ENCODE peak calls at places on chromosomes 12 and 14, in five cellular contexts. Z, W, K, M and J are unnamed samples.
A peak's percentile ranks its signal among the peaks of the same experiment; 100 is the strongest.

GRCh38 chr12:7716391-7716790 is 5.2 kb downstream of the DPPA3 start:
- DNase-seq in Z (peak; percentile 2), W (peak; percentile 5), K (peak; percentile 59), M (no peak), J (no peak)

GRCh38 chr12:402127-402456 is 648 bp downstream of the CCDC77 start:
- DNase-seq in Z (no peak), W (peak; percentile 74), K (peak; percentile 59), M (peak; percentile 48), J (peak; percentile 69)

GRCh38 chr14:68191567-68192321 is 372.2 kb downstream of the RAD51B start:
- DNase-seq in Z (no peak), W (no peak), K (peak; percentile 14), M (peak; percentile 89), J (no peak)

GRCh38 chr12:124765571-124766489 is 97.8 kb downstream of the SCARB1 start:
- DNase-seq in Z (no peak), W (peak; percentile 37), K (no peak), M (no peak), J (no peak)

GRCh38 chr14:67814826-67815225 is 1.6 kb downstream of the ZFYVE26 start:
- DNase-seq in Z (no peak), W (peak; percentile 5), K (peak; percentile 46), M (no peak), J (no peak)

GRCh38 chr14:33737446-33737845 is 213.4 kb downstream of the EGLN3 start:
- DNase-seq in Z (no peak), W (peak; percentile 85), K (no peak), M (peak; percentile 83), J (no peak)

GRCh38 chr12:125861299-125862281 is 796.4 kb downstream of the AACS start:
- DNase-seq in Z (peak; percentile 2), W (no peak), K (peak; percentile 23), M (no peak), J (no peak)

GRCh38 chr12:29428630-29429029 is 47.7 kb upstream of the ERGIC2 start:
- DNase-seq in Z (peak; percentile 9), W (peak; percentile 75), K (no peak), M (peak; percentile 99), J (no peak)

GRCh38 chr12:107458163-107458562 is 227.4 kb upstream of the PWP1 start:
- DNase-seq in Z (no peak), W (no peak), K (no peak), M (no peak), J (no peak)

GRCh38 chr12:32535260-32535999 is 136.1 kb downstream of the FGD4 start:
- DNase-seq in Z (peak; percentile 29), W (peak; percentile 76), K (peak; percentile 57), M (peak; percentile 48), J (no peak)

GRCh38 chr12:106723416-106723815 is 51.1 kb upstream of the RIC8B start:
- DNase-seq in Z (no peak), W (no peak), K (no peak), M (no peak), J (no peak)

GRCh38 chr12:27005495-27005894 is 8.7 kb downstream of the TM7SF3 start:
- DNase-seq in Z (no peak), W (no peak), K (no peak), M (no peak), J (no peak)

GRCh38 chr12:131445184-131445974 is 265.5 kb upstream of the SFSWAP start:
- DNase-seq in Z (no peak), W (no peak), K (no peak), M (no peak), J (no peak)

GRCh38 chr14:94036328-94037167 is 10.4 kb downstream of the OTUB2 start:
- DNase-seq in Z (peak; percentile 32), W (peak; percentile 67), K (peak; percentile 86), M (peak; percentile 82), J (peak; percentile 95)

GRCh38 chr14:35384386-35385041 is 20.0 kb downstream of the NFKBIA start:
- DNase-seq in Z (no peak), W (peak; percentile 98), K (no peak), M (no peak), J (no peak)

GRCh38 chr14:101875726-101876268 is 88.6 kb upstream of the DYNC1H1 start:
- DNase-seq in Z (no peak), W (peak; percentile 6), K (no peak), M (no peak), J (peak; percentile 69)

GRCh38 chr14:99747582-99748330 is 45.5 kb upstream of the EML1 start:
- DNase-seq in Z (no peak), W (no peak), K (no peak), M (no peak), J (no peak)

GRCh38 chr14:38880643-38881567 is 222.1 kb downstream of the SEC23A start:
- DNase-seq in Z (no peak), W (no peak), K (no peak), M (no peak), J (no peak)

GRCh38 chr12:101906226-101906625 is 28.8 kb downstream of the DRAM1 start:
- DNase-seq in Z (no peak), W (no peak), K (no peak), M (no peak), J (no peak)

GRCh38 chr12:51322452-51322851 is 1.5 kb downstream of the BIN2 start:
- DNase-seq in Z (no peak), W (no peak), K (no peak), M (no peak), J (no peak)

GRCh38 chr14:65109357-65109756 is 7.0 kb upstream of the MAX start:
- DNase-seq in Z (no peak), W (no peak), K (no peak), M (no peak), J (no peak)

GRCh38 chr14:25303934-25304333 is 254.0 kb upstream of the STXBP6 start:
- DNase-seq in Z (no peak), W (no peak), K (no peak), M (no peak), J (no peak)

GRCh38 chr12:46559311-46559710 is 186.7 kb upstream of the SLC38A2 start:
- DNase-seq in Z (no peak), W (peak; percentile 72), K (no peak), M (no peak), J (no peak)
- H3K79me2 ChIP-seq in Z (peaks cover 10% of the 10 kb centered on the region), W (peaks cover 4% of the 10 kb centered on the region), K (no peaks in the 10 kb centered on the region), M (no peaks in the 10 kb centered on the region), J (no peaks in the 10 kb centered on the region)

DNA sequence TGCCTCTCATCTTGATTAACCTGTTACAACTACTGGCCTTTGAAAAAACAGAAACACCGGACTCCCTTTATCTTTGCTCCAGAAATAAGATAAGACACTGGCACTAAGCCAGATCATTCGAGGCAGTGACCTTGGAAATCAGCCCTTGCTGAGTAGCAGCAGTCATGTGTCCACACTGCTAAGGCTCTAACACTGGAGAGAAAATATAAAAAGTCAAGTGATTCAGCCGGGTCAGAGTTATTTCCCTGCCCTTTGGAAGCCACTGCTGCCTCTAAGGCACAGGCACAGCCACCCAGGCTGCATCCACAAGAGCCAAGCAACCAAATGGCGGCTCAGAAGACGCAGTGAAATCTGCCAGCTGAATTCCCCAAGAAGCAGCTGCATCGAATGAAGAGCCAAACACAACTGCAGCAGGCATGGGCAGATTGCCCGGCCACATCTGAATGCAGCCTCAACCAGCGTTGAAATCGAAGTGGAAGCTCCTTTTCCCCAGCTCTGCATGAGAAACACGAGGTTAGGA is 40.7 kb downstream of the NT5DC3 start:
- DNase-seq in Z (peak; percentile 35), W (peak; percentile 56), K (no peak), M (no peak), J (no peak)
- H3K27ac ChIP-seq in Z (peak overlapping the region; percentile 87), W (no peak overlapping the region), K (peak overlapping the region; percentile 76), M (no peak overlapping the region), J (no peak overlapping the region)

GRCh38 chr14:103130017-103130764 is 6.9 kb downstream of the TNFAIP2 start:
- DNase-seq in Z (no peak), W (no peak), K (no peak), M (no peak), J (no peak)
- H3K9me2 ChIP-seq in Z (no peaks in the 10 kb centered on the region), W (no peaks in the 10 kb centered on the region), K (no peaks in the 10 kb centered on the region), M (no peaks in the 10 kb centered on the region), J (no peaks in the 10 kb centered on the region)

GRCh38 chr12:112420740-112421139 is 2.0 kb downstream of the PTPN11 start:
- DNase-seq in Z (no peak), W (no peak), K (no peak), M (no peak), J (no peak)
- H3K79me2 ChIP-seq in Z (peaks cover 73% of the 10 kb centered on the region), W (peaks cover 73% of the 10 kb centered on the region), K (peaks cover 75% of the 10 kb centered on the region), M (peaks cover 75% of the 10 kb centered on the region), J (peaks cover 73% of the 10 kb centered on the region)

DNA sequence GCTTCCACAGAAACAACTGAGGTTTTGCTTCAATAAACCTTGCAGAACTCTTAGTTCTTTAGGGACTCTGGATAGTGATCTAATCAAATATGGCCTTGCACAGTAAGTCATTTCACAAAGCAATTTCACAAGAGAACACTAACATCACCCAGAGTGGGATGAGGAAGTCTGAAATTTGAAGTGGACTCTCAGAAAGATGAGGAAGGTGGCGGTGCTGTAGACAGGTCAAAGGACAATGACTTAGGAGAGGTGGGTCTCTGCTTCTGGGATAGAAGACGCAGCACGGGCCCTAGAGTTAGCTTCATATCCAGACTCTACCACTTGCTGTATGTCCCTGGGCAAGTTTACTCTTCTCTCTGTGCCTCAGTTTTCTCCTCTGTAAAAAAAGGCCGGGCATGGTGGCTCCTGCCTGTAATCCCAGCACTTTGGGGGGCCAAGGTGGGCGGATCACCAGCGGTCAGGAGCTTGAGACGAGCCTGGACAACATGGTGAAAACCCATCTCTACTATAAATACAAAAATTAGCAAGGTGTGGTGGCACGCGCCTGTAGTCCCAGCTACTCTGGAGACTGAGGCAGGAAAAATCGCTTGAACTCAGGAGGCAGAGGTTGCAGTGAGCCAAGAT is 18.9 kb downstream of the FOS start:
- DNase-seq in Z (no peak), W (no peak), K (no peak), M (no peak), J (no peak)
- H3K27ac ChIP-seq in Z (no peak overlapping the region), W (no peak overlapping the region), K (no peak overlapping the region), M (no peak overlapping the region), J (no peak overlapping the region)

DNA sequence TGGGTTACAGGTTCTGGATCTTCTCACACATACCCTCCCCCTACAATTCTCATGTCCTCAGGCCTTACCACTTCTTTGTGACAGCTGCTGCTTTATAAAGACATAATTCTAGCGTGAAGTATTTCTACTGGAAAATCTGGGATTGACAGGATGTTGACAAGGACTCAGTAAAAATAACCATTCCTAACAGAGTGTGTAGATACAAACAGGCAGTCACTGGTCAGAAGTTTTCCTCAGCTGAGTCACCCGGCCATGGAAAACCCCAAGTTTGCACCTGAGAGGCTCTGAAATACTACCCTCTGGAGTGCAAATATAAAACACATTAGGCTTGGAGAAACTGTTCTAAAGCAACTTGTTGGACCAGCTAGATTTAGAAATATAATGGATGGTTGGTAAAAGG is 54.4 kb downstream of the SPPL3 start:
- DNase-seq in Z (peak; percentile 42), W (peak; percentile 33), K (no peak), M (peak; percentile 86), J (no peak)
- H3K9me2 ChIP-seq in Z (no peaks in the 10 kb centered on the region), W (no peaks in the 10 kb centered on the region), K (no peaks in the 10 kb centered on the region), M (no peaks in the 10 kb centered on the region), J (no peaks in the 10 kb centered on the region)

DNA sequence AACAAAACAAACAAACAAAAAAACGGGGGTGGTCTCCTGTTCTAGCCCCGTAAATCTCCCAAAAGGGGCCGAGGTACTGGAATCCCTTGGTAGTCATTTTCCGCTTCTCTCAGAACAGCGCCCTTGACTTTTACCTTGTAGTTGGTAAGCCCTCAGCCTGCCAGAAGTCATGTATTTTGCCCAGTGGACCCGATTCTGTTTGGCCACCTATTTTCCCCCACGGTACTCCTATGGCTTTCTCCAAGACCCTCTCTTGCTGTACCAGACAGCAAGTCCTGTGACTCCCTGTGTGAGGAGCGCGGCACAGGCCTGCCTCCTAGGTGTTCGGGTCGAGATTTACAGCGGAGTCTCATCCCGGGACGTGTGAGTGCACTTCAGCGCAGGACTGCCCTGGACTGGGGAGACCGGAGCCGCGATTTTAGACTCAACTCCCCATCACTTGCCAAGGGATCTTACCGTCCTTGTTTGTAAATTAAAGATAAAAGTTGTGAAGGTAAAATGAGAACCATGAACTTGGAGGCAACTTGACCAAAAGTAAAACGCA is 1.1 kb upstream of the MBD6 start:
- DNase-seq in Z (peak; percentile 12), W (peak; percentile 56), K (peak; percentile 65), M (no peak), J (no peak)
- H3K79me2 ChIP-seq in Z (peaks cover 60% of the 10 kb centered on the region), W (peaks cover 68% of the 10 kb centered on the region), K (peaks cover 33% of the 10 kb centered on the region), M (peaks cover 60% of the 10 kb centered on the region), J (peaks cover 53% of the 10 kb centered on the region)